ENCODE peak calls at places on chromosomes 5 and 9, in four cellular contexts. U is endothelial cell of umbilical vein, V is H1, L is HepG2. D is an unnamed sample.

GRCh38 chr9:134590240-134591081 is 51.1 kb upstream of the COL5A1 start:
- DNase-seq in U (no peak), L (peak), V (no peak), D (no peak)

GRCh38 chr5:112647428-112647827 is 90.3 kb upstream of the APC start:
- DNase-seq in V (peak), U (no peak), L (no peak), D (no peak)

GRCh38 chr9:94805585-94805984 is 79.1 kb downstream of the AOPEP start:
- DNase-seq in V (no peak), L (no peak), U (peak), D (peak)

GRCh38 chr9:92141144-92142129 is 26.2 kb upstream of the SPTLC1 start:
- DNase-seq in V (no peak), L (no peak), U (peak), D (no peak)

GRCh38 chr5:90940227-90940995 is 381.8 kb downstream of the ADGRV1 start:
- DNase-seq in V (peak), L (no peak), U (peak), D (no peak)

GRCh38 chr9:123225995-123226394 is 42.4 kb downstream of the STRBP start:
- DNase-seq in U (no peak), V (no peak), L (no peak), D (no peak)

GRCh38 chr9:5073701-5074100 is 88.6 kb downstream of the JAK2 start:
- DNase-seq in U (no peak), L (no peak), V (no peak), D (no peak)

GRCh38 chr5:180126716-180127681 is 55.4 kb upstream of the RNF130 start:
- DNase-seq in V (no peak), L (no peak), U (no peak), D (peak)

GRCh38 chr5:88786217-88786560 is 96.8 kb downstream of the MEF2C start:
- DNase-seq in U (no peak), L (no peak), V (no peak), D (no peak)

GRCh38 chr9:123551636-123552203 is 195.7 kb downstream of the CRB2 start:
- DNase-seq in V (no peak), U (no peak), L (no peak), D (no peak)

GRCh38 chr5:76789991-76790571 is 28.7 kb upstream of the F2RL1 start:
- DNase-seq in L (no peak), U (no peak), V (no peak), D (no peak)

GRCh38 chr5:111641533-111642230 is 115.3 kb downstream of the NREP start:
- DNase-seq in V (no peak), L (no peak), U (no peak), D (no peak)

GRCh38 chr5:175305251-175305650 is 138.7 kb downstream of the DRD1 start:
- DNase-seq in U (no peak), V (no peak), L (no peak), D (no peak)

GRCh38 chr5:136506131-136506530 is 140.8 kb upstream of the TRPC7 start:
- DNase-seq in L (no peak), U (no peak), V (no peak), D (no peak)

GRCh38 chr5:74630387-74631087 is 10.0 kb downstream of the ENC1 start:
- DNase-seq in L (no peak), V (no peak), U (peak), D (peak)

GRCh38 chr9:33320568-33321261 is 30.4 kb downstream of the NFX1 start:
- DNase-seq in L (no peak), U (peak), V (no peak), D (peak)

GRCh38 chr9:134891016-134891589 is 10.5 kb downstream of the FCN2 start:
- DNase-seq in L (no peak), V (no peak), U (no peak), D (no peak)

GRCh38 chr5:101782352-101783087 is 513.6 kb downstream of the SLCO4C1 start:
- DNase-seq in U (no peak), V (no peak), L (no peak), D (no peak)

GRCh38 chr5:42767491-42768105 is 11.0 kb downstream of the CCDC152 start:
- DNase-seq in V (no peak), L (peak), U (peak), D (peak)

GRCh38 chr5:137372386-137373160 is 126.6 kb downstream of the SPOCK1 start:
- DNase-seq in U (no peak), V (no peak), L (no peak), D (no peak)

GRCh38 chr5:42583322-42583721 is 160.1 kb downstream of the GHR start:
- DNase-seq in L (peak), U (peak), V (no peak), D (peak)

GRCh38 chr9:109401990-109402318 is 81.1 kb upstream of the EPB41L4B start:
- DNase-seq in L (no peak), V (no peak), U (no peak), D (no peak)

GRCh38 chr5:164191240-164191639 is 685.8 kb downstream of the MAT2B start:
- DNase-seq in L (peak), U (peak), V (no peak), D (no peak)

GRCh38 chr5:58816181-58816731 is 233.4 kb downstream of the RAB3C start:
- DNase-seq in U (no peak), L (no peak), V (no peak), D (no peak)

GRCh38 chr5:120507826-120508463 is 43.8 kb downstream of the PRR16 start:
- DNase-seq in U (no peak), V (no peak), L (no peak), D (no peak)

GRCh38 chr5:75666801-75667200 is 50.4 kb downstream of the POC5 start:
- DNase-seq in L (no peak), U (no peak), V (no peak), D (peak)

GRCh38 chr5:168088415-168089165 is 202.9 kb upstream of the WWC1 start:
- DNase-seq in U (no peak), L (no peak), V (no peak), D (no peak)

GRCh38 chr5:181217111-181217804 is 5.8 kb upstream of the TRIM41 start:
- DNase-seq in L (no peak), U (peak), V (no peak), D (peak)

DNA sequence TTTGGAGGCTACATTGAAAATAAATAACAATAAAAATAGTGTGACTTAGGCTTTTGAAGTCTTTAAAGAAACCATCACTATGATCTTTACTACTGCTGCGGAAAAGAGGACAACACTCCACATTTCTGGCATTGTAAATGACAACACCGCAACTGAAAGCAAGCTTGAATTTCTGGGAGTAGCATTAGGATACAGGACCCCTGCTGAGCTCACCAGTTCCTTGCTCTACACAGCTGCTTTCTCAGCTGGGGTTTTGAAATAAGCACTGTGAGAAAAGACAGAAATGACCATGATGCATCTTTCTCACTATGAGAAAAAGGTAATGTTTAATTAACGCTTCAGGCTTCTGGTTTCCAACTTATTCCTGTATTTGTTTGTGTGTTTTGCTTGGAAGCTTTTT is 168.0 kb downstream of the TAF11L14 start:
- DNase-seq in L (no peak), V (no peak), U (no peak), D (no peak)
- H3K27ac ChIP-seq in L (no peak), V (no peak), U (no peak), D (no peak)

GRCh38 chr5:93584531-93585053 is 1.6 kb downstream of the NR2F1 start:
- DNase-seq in L (no peak), V (no peak), U (no peak), D (no peak)

GRCh38 chr5:93581738-93582414 is 857 bp upstream of the NR2F1-AS1 start:
- DNase-seq in U (peak), V (no peak), L (peak), D (peak)

GRCh38 chr5:93583799-93584530 is 943 bp downstream of the NR2F1 start:
- DNase-seq in L (peak), V (no peak), U (peak), D (peak)

GRCh38 chr5:93583525-93583798 is 440 bp downstream of the NR2F1 start:
- DNase-seq in V (no peak), U (no peak), L (no peak), D (no peak)

GRCh38 chr5:93582677-93583524 is at the start of gene NR2F1:
- DNase-seq in U (peak), L (peak), V (peak), D (peak)
- TF ChIP-seq JUN in U (no peak), L (peak), V (no peak), D (no peak)

DNA sequence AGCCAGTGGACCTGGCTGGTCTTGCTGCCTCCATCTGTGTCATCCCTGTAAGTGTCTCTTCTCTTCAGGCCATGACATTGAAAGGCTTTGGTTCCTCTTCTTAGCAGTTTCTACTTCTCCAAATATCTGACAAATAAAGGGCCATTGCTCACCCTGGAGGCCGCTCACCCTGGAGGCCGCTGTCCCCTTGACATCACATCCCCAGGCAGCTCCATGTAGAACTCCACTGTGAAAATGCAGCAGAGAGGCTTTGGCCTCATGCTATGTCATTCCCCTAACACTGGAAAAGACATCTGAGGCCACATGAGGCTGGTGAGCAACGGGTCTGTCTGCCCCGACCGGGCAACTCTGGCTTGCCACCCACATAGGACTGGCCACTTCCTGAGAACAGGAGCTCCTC is 55.5 kb downstream of the GADD45G start:
- DNase-seq in L (no peak), U (no peak), V (no peak), D (no peak)
- H3K27ac ChIP-seq in L (no peak), U (no peak), V (no peak), D (no peak)

DNA sequence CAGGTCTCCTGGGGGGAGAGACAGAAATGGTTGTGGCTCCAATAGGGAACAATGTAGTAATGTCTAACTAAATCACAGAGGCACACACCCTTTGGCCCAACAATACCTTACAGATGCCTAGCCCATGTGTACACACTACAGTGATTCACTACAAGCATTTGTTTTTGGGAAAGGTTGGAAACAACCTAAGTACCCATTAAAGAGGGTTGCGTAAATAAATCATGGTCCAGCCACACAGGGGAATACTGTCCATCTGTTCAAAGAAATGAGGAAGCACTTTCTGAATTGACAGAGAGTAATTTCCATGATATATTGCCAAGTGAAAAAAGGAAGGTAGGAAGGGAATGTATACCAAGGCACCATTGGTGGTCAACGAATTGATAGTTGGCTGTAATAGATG is 22.0 kb upstream of the GTF3C5 start:
- DNase-seq in V (no peak), L (no peak), U (no peak), D (no peak)
- TF ChIP-seq JUN in V (no peak), L (no peak), U (no peak), D (no peak)

DNA sequence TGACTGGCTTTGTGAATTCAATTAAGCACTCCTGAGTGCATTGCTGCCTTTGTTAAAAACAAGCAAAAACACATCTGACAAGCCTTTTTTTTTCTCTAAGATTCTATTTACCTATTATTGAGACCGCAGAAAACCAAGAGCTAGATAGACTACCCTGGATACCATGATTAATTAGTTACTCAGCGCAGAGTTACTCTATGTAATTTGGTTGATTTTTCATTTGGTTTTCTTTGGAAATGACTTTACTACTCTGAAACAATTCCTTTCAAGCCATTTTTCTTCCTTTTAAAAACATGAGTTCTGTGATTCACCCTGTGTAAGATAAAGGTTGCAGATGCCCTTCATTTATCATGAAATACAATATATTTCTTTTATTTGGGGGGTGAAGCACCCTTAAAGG is 421.6 kb upstream of the PIK3R1 start:
- DNase-seq in L (no peak), U (no peak), V (no peak), D (no peak)
- H3K27ac ChIP-seq in L (no peak), U (no peak), V (no peak), D (no peak)

GRCh38 chr9:120890415-120891254 is 13.6 kb upstream of the PHF19 start:
- DNase-seq in L (no peak), V (no peak), U (no peak), D (no peak)

GRCh38 chr9:120892177-120892747 is 15.3 kb upstream of the PHF19 start:
- DNase-seq in U (no peak), V (no peak), L (no peak), D (no peak)

GRCh38 chr9:120889606-120890396 is 12.8 kb upstream of the PHF19 start:
- DNase-seq in L (no peak), V (no peak), U (no peak), D (no peak)

GRCh38 chr9:120892748-120893584 is 16.0 kb upstream of the PHF19 start:
- DNase-seq in L (no peak), U (peak), V (no peak), D (no peak)

DNA sequence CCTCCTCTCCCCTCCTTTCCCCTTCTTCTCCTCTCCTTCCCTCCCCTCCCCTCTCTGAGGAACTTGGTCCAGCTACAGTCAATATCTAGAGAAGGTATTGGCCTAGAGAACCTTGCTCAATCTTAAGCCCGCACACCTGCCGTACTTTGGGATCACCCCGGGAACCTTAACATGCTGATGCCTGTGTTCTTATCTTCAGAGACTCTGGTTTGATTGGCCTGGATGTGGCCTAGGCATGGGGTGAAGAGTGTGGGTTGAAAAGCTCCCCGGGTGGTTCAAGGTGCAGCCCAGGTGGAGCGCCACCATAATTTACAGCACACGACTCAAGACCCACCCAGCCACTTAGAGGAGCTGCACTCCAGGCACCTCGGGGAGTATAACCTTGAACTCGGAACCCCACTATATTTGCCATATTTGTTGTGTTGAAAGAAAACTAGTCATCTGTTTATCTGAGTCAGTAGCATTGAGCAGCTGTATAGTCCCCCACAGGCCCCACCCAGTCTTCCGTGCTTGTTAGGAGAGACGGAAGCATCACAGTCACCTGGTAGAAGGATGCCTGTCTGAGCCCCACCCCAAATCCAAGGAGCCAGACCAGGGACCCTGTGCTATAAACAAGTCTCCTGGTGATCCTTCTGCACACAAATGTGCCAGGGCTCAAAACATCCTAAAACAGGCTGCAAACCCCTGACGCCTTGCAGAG is 14.4 kb upstream of the PHF19 start:
- DNase-seq in V (no peak), L (no peak), U (no peak), D (no peak)
- TF ChIP-seq JUN in V (no peak), L (no peak), U (no peak), D (no peak)

GRCh38 chr9:136922540-136922939 is 22.0 kb downstream of the FBXW5 start:
- DNase-seq in V (no peak), L (no peak), U (no peak), D (no peak)

GRCh38 chr9:136921307-136921706 is 23.2 kb downstream of the FBXW5 start:
- DNase-seq in L (no peak), V (no peak), U (no peak), D (no peak)

GRCh38 chr9:136920832-136921231 is 23.7 kb downstream of the FBXW5 start:
- DNase-seq in L (no peak), V (no peak), U (no peak), D (no peak)

GRCh38 chr9:136920069-136920468 is 24.5 kb downstream of the FBXW5 start:
- DNase-seq in V (no peak), L (no peak), U (no peak), D (no peak)

GRCh38 chr9:136921718-136922117 is 22.8 kb downstream of the FBXW5 start:
- DNase-seq in L (no peak), V (no peak), U (no peak), D (no peak)
- H3K27ac ChIP-seq in L (no peak), V (no peak), U (no peak), D (peak)

GRCh38 chr9:90991953-90992352 is 190.3 kb downstream of the SYK start:
- DNase-seq in V (no peak), L (peak), U (no peak), D (peak)
- TF ChIP-seq JUN in V (no peak), L (no peak), U (no peak), D (no peak)

GRCh38 chr5:39726467-39726866 is 301.7 kb upstream of the DAB2 start:
- DNase-seq in L (no peak), U (no peak), V (no peak), D (no peak)

GRCh38 chr5:39730011-39730410 is 305.2 kb upstream of the DAB2 start:
- DNase-seq in V (no peak), L (no peak), U (no peak), D (peak)

DNA sequence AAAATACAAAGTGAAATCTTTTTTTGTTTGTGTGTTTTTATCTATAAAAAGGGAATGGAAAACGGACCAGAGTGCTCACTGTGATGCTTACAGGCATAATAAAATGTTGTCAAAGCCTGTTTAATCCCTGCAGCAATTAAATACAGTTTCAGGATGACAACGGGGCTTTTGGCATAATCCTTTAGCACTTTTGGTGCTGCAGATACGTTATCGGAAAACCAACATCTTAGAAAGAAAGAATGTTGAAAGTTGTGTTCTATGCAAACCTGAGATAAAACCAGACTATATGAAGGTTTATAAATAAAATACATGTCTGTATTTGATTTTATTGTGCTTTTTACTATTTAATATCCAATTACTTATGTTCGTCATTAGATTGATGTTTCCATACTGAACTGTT is 307.4 kb upstream of the DAB2 start:
- DNase-seq in U (no peak), V (no peak), L (no peak), D (no peak)
- H3K27ac ChIP-seq in U (no peak), V (no peak), L (no peak), D (no peak)

GRCh38 chr5:1564824-1565736 is 41.3 kb upstream of the LPCAT1 start:
- DNase-seq in V (no peak), U (no peak), L (peak), D (no peak)

GRCh38 chr5:1563617-1564181 is 39.9 kb upstream of the LPCAT1 start:
- DNase-seq in V (no peak), U (no peak), L (no peak), D (no peak)

GRCh38 chr5:1562599-1562998 is 38.8 kb upstream of the LPCAT1 start:
- DNase-seq in V (no peak), L (no peak), U (no peak), D (no peak)

GRCh38 chr5:1563051-1563461 is 39.3 kb upstream of the LPCAT1 start:
- DNase-seq in V (no peak), U (no peak), L (no peak), D (no peak)

DNA sequence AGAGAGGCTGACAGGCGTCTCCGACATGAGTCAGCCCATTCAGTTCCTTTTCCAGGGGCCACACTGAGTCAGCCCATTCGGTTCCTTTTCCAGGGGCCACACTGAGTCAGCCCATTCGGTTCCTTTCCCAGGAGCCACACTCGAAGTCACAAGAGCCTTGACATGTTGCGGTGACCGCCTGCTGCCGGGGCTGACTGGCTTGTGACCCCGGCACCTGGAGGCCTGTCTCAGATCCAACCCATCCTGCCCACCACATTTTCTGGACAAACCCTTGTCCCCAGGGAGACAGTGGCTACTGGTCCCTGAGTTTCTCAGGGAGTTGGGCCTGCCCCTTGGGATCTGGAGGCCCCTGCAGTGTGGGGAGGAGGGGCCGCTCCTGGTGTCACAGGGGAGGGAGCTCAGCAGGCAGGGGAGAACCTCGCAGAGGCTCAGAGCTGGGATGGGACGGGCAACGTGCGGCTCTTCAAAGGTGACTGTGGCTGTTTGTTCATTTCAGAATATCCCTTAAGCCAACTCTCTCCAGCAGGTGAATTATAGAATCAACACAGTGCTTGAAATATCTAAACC is 40.5 kb upstream of the LPCAT1 start:
- DNase-seq in V (no peak), L (peak), U (peak), D (no peak)
- TF ChIP-seq JUN in V (no peak), L (no peak), U (no peak), D (peak)

D was measured in A549.